ENCODE peak calls at places on chromosomes 3 and 15, in five cellular contexts. One of them, this sample, is unnamed.

GRCh38 chr15:96756656-96757055 is 426.2 kb downstream of the NR2F2 start:
- DNase-seq in A549: no peak
- DNase-seq in Caco-2: no peak
- DNase-seq in GM12865: no peak
- DNase-seq in tibial artery: no peak
- DNase-seq in this sample: no peak

GRCh38 chr3:133821767-133822638 is 16.4 kb downstream of the SRPRB start:
- DNase-seq in A549: no peak
- DNase-seq in Caco-2: no peak
- DNase-seq in GM12865: no peak
- DNase-seq in tibial artery: peak
- DNase-seq in this sample: peak

GRCh38 chr3:17535173-17535730 is 207.2 kb downstream of the TBC1D5 start:
- DNase-seq in A549: no peak
- DNase-seq in Caco-2: no peak
- DNase-seq in GM12865: no peak
- DNase-seq in tibial artery: no peak
- DNase-seq in this sample: peak

GRCh38 chr15:63374686-63375520 is 6.7 kb downstream of the CA12 start:
- DNase-seq in A549: no peak
- DNase-seq in Caco-2: no peak
- DNase-seq in GM12865: no peak
- DNase-seq in tibial artery: peak
- DNase-seq in this sample: peak

GRCh38 chr15:57921371-57921770 is 144.1 kb downstream of the ALDH1A2 start:
- DNase-seq in A549: no peak
- DNase-seq in Caco-2: no peak
- DNase-seq in GM12865: no peak
- DNase-seq in tibial artery: peak
- DNase-seq in this sample: no peak

GRCh38 chr3:183252108-183252782 is 808 bp upstream of the B3GNT5 start:
- DNase-seq in A549: no peak
- DNase-seq in Caco-2: no peak
- DNase-seq in GM12865: no peak
- DNase-seq in tibial artery: no peak
- DNase-seq in this sample: no peak

GRCh38 chr15:43370310-43370974 is 401 bp downstream of the ZSCAN29 start:
- DNase-seq in A549: no peak
- DNase-seq in Caco-2: peak
- DNase-seq in GM12865: peak
- DNase-seq in tibial artery: peak
- DNase-seq in this sample: peak

GRCh38 chr3:85387913-85388510 is 429.2 kb downstream of the CADM2 start:
- DNase-seq in A549: no peak
- DNase-seq in Caco-2: no peak
- DNase-seq in GM12865: no peak
- DNase-seq in tibial artery: no peak
- DNase-seq in this sample: no peak

GRCh38 chr3:197539651-197540051 is 16.1 kb downstream of the BDH1 start:
- DNase-seq in A549: no peak
- DNase-seq in Caco-2: peak
- DNase-seq in GM12865: no peak
- DNase-seq in tibial artery: no peak
- DNase-seq in this sample: no peak

GRCh38 chr15:72685301-72685924 is 569 bp downstream of the HIGD2B start:
- DNase-seq in A549: peak
- DNase-seq in Caco-2: no peak
- DNase-seq in GM12865: no peak
- DNase-seq in tibial artery: no peak
- DNase-seq in this sample: no peak

GRCh38 chr3:132907293-132907692 is 130.9 kb upstream of the TMEM108 start:
- DNase-seq in A549: no peak
- DNase-seq in Caco-2: no peak
- DNase-seq in GM12865: no peak
- DNase-seq in tibial artery: no peak
- DNase-seq in this sample: no peak

GRCh38 chr15:60135961-60136360 is 131.8 kb downstream of the FOXB1 start:
- DNase-seq in A549: no peak
- DNase-seq in Caco-2: no peak
- DNase-seq in GM12865: no peak
- DNase-seq in tibial artery: no peak
- DNase-seq in this sample: no peak

GRCh38 chr3:12935023-12935860 is 93.9 kb upstream of the RPL32 start:
- DNase-seq in A549: no peak
- DNase-seq in Caco-2: no peak
- DNase-seq in GM12865: no peak
- DNase-seq in tibial artery: no peak
- DNase-seq in this sample: no peak

GRCh38 chr3:43762486-43762885 is 71.7 kb downstream of the ABHD5 start:
- DNase-seq in A549: no peak
- DNase-seq in Caco-2: no peak
- DNase-seq in GM12865: no peak
- DNase-seq in tibial artery: no peak
- DNase-seq in this sample: no peak

GRCh38 chr3:69326821-69327433 is 59.0 kb downstream of the FRMD4B start:
- DNase-seq in A549: no peak
- DNase-seq in Caco-2: no peak
- DNase-seq in GM12865: peak
- DNase-seq in tibial artery: no peak
- DNase-seq in this sample: no peak

GRCh38 chr3:183591881-183592521 is 36.5 kb upstream of the KLHL6 start:
- DNase-seq in A549: no peak
- DNase-seq in Caco-2: no peak
- DNase-seq in GM12865: peak
- DNase-seq in tibial artery: no peak
- DNase-seq in this sample: peak

GRCh38 chr3:11832964-11833621 is 13.6 kb downstream of the TAMM41 start:
- DNase-seq in A549: no peak
- DNase-seq in Caco-2: no peak
- DNase-seq in GM12865: no peak
- DNase-seq in tibial artery: no peak
- DNase-seq in this sample: no peak

GRCh38 chr15:60745469-60745971 is 266.6 kb upstream of the ICE2 start:
- DNase-seq in A549: no peak
- DNase-seq in Caco-2: no peak
- DNase-seq in GM12865: no peak
- DNase-seq in tibial artery: peak
- DNase-seq in this sample: peak

GRCh38 chr3:142866841-142867631 is 21.8 kb downstream of the PCOLCE2 start:
- DNase-seq in A549: no peak
- DNase-seq in Caco-2: peak
- DNase-seq in GM12865: no peak
- DNase-seq in tibial artery: no peak
- DNase-seq in this sample: no peak
- TF ChIP-seq CTCF in A549: no peak
- TF ChIP-seq CTCF in Caco-2: peak
- TF ChIP-seq CTCF in GM12865: no peak
- TF ChIP-seq CTCF in tibial artery: no peak
- TF ChIP-seq CTCF in this sample: no peak

GRCh38 chr15:40929730-40930429 is 740 bp downstream of the DLL4 start:
- DNase-seq in A549: no peak
- DNase-seq in Caco-2: peak
- DNase-seq in GM12865: no peak
- DNase-seq in tibial artery: peak
- DNase-seq in this sample: peak
- H3K4me3 ChIP-seq in A549: peak
- H3K4me3 ChIP-seq in Caco-2: peak
- H3K4me3 ChIP-seq in GM12865: peak
- H3K4me3 ChIP-seq in tibial artery: peak
- H3K4me3 ChIP-seq in this sample: peak

GRCh38 chr3:151166161-151166560 is 36.9 kb downstream of the GPR171 start:
- DNase-seq in A549: no peak
- DNase-seq in Caco-2: no peak
- DNase-seq in GM12865: no peak
- DNase-seq in tibial artery: no peak
- DNase-seq in this sample: peak
- TF ChIP-seq CTCF in A549: peak
- TF ChIP-seq CTCF in Caco-2: no peak
- TF ChIP-seq CTCF in GM12865: peak
- TF ChIP-seq CTCF in tibial artery: no peak
- TF ChIP-seq CTCF in this sample: peak

GRCh38 chr3:53131136-53131495 is 881 bp upstream of the RFT1 start:
- DNase-seq in A549: no peak
- DNase-seq in Caco-2: no peak
- DNase-seq in GM12865: no peak
- DNase-seq in tibial artery: no peak
- DNase-seq in this sample: no peak
- H3K4me3 ChIP-seq in A549: no peak
- H3K4me3 ChIP-seq in Caco-2: peak
- H3K4me3 ChIP-seq in GM12865: peak
- H3K4me3 ChIP-seq in tibial artery: peak
- H3K4me3 ChIP-seq in this sample: peak

DNA sequence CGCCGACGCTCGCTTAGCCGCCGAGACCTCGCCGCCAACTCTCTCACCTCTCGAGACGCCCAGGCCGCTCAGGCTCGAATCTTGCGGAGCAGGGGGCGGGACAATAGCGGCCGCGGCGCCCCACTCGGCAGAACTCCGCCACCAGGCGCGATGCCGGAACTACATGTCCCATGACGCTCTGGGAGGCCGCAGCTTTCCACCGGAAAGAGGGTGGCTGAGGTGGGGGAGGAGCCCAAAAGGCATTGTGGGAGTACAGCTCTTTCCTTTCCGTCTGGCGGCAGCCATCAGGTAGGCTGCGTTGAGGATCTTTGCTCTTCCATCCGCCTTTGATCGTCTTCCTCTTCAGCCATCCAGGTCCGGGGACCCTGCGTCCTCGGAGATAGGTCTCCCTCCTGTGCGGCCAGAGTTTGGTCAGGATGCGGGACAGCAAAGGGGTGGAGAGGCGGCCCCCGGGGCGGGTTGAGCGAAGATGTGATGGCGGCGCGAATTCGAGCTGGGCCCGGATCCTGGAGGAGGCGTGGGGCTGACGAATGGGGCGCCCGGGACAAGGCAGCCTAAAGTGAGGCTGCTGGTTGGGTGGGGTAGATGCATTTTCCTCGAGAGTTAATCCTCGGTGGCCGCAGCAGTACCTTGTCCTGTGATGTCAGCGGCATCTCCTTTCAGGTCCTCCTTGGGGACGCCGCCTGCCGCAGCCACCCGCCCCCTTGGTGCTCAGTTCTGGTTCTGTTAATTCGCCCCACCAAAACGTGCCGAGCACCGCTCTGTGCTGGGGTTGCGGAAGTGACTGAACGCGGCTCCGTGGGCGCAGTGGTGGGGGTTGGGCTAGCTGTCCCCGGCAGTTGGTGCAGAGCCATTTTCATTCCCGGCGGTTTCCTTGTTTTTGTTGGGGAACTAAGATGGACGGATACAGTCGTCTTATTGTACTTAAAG is at the start of the genes NKIRAS1 and RPL15:
- DNase-seq in A549: peak
- DNase-seq in Caco-2: peak
- DNase-seq in GM12865: peak
- DNase-seq in tibial artery: peak
- DNase-seq in this sample: peak
- TF ChIP-seq CTCF in A549: no peak
- TF ChIP-seq CTCF in Caco-2: peak
- TF ChIP-seq CTCF in GM12865: peak
- TF ChIP-seq CTCF in tibial artery: peak
- TF ChIP-seq CTCF in this sample: peak

GRCh38 chr3:120497813-120498212 is 47.0 kb upstream of the FSTL1 start:
- DNase-seq in A549: no peak
- DNase-seq in Caco-2: no peak
- DNase-seq in GM12865: no peak
- DNase-seq in tibial artery: no peak
- DNase-seq in this sample: no peak
- H3K4me3 ChIP-seq in A549: no peak
- H3K4me3 ChIP-seq in Caco-2: no peak
- H3K4me3 ChIP-seq in GM12865: no peak
- H3K4me3 ChIP-seq in tibial artery: no peak
- H3K4me3 ChIP-seq in this sample: no peak

DNA sequence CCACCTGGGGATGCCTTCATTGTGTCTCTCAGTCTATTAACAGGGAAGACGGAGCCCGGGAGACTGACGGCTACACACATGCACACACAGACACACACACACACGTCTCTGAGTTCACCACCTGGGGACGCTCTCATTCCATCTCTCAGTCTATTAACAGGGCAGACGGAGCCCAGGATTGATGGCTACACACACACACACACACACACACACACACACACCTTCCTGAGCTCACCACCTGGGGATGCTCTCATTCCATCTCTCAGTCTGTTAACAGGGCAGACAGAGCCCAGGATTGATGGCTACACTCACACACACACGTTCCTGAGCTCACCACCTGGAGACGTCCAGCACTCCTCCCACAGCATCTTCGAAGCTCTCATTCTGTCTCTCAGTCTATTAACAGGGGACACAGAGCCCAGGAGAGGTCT is 143.9 kb downstream of the OR4M2 start:
- DNase-seq in A549: no peak
- DNase-seq in Caco-2: peak
- DNase-seq in GM12865: peak
- DNase-seq in tibial artery: no peak
- DNase-seq in this sample: no peak
- TF ChIP-seq CTCF in A549: peak
- TF ChIP-seq CTCF in Caco-2: no peak
- TF ChIP-seq CTCF in GM12865: no peak
- TF ChIP-seq CTCF in tibial artery: no peak
- TF ChIP-seq CTCF in this sample: no peak

This sample was measured in fibroblast of the aortic adventitia.